ENCODE peak calls at places on chromosome 13, in four cellular contexts. K is kidney, T is H1, N is cardiac muscle cell. U is an unnamed sample. For H3K4me1, the result is how much of the 10 kb centered on the place peaks cover.

GRCh38 chr13:102903659-102904407 is 58.0 kb downstream of the ERCC5 start:
- DNase-seq in K (no peak), T (no peak), N (peak), U (no peak)

GRCh38 chr13:50326746-50327145 is 311.5 kb downstream of the KCNRG start:
- DNase-seq in K (no peak), N (no peak), T (no peak), U (no peak)

GRCh38 chr13:75226092-75226491 is 255.9 kb downstream of the TBC1D4 start:
- DNase-seq in N (no peak), T (peak), K (peak), U (no peak)

GRCh38 chr13:31201341-31202024 is 1.7 kb downstream of the B3GLCT start:
- DNase-seq in T (no peak), K (no peak), N (no peak), U (no peak)

GRCh38 chr13:38542601-38543000 is 144.3 kb upstream of the FREM2 start:
- DNase-seq in T (no peak), N (no peak), K (no peak), U (no peak)

GRCh38 chr13:105442941-105443340 is 1092.5 kb downstream of the EFNB2 start:
- DNase-seq in T (no peak), N (no peak), K (no peak), U (no peak)

GRCh38 chr13:50261502-50261901 is 246.3 kb downstream of the KCNRG start:
- DNase-seq in T (no peak), K (no peak), N (no peak), U (no peak)

GRCh38 chr13:50403311-50403710 is 388.1 kb downstream of the KCNRG start:
- DNase-seq in K (no peak), T (no peak), N (no peak), U (no peak)

GRCh38 chr13:76289558-76289957 is 596.6 kb downstream of the KCTD12 start:
- DNase-seq in T (no peak), K (no peak), N (no peak), U (no peak)

GRCh38 chr13:75481176-75482069 is 546 bp downstream of the TBC1D4 start:
- DNase-seq in K (peak), N (peak), T (peak), U (peak)

GRCh38 chr13:109666656-109667448 is 119.5 kb downstream of the IRS2 start:
- DNase-seq in K (no peak), T (no peak), N (no peak), U (no peak)

GRCh38 chr13:45989607-45990006 is 62.9 kb downstream of the ZC3H13 start:
- DNase-seq in K (no peak), N (no peak), T (no peak), U (no peak)

GRCh38 chr13:113034451-113035208 is 65.6 kb downstream of the MCF2L start:
- DNase-seq in N (peak), K (peak), T (peak), U (no peak)

GRCh38 chr13:31522431-31522830 is 216.9 kb upstream of the RXFP2 start:
- DNase-seq in N (no peak), T (no peak), K (no peak), U (no peak)

GRCh38 chr13:101307181-101307701 is 109.1 kb downstream of the NALCN start:
- DNase-seq in T (no peak), K (no peak), N (no peak), U (no peak)

GRCh38 chr13:29959621-29960020 is 109.2 kb upstream of the UBL3 start:
- DNase-seq in N (no peak), T (no peak), K (no peak), U (no peak)

GRCh38 chr13:44128522-44128921 is 245.1 kb upstream of the SERP2 start:
- DNase-seq in K (no peak), T (no peak), N (no peak), U (no peak)

GRCh38 chr13:43405457-43405856 is 381.3 kb downstream of the ENOX1 start:
- DNase-seq in T (no peak), K (no peak), N (no peak), U (no peak)

GRCh38 chr13:29589234-29589633 is 6.3 kb downstream of the SLC7A1 start:
- DNase-seq in T (no peak), K (no peak), N (no peak), U (no peak)

GRCh38 chr13:87677334-87678234 is 6.4 kb downstream of the SLITRK5 start:
- DNase-seq in K (peak), N (peak), T (peak), U (peak)

GRCh38 chr13:43331676-43332075 is 308.3 kb downstream of the DNAJC15 start:
- DNase-seq in K (no peak), N (no peak), T (no peak), U (no peak)

GRCh38 chr13:70816853-70817252 is 708.6 kb upstream of the KLHL1 start:
- DNase-seq in N (no peak), T (no peak), K (no peak), U (no peak)

GRCh38 chr13:111962431-111962891 is 104.5 kb upstream of the SOX1 start:
- DNase-seq in T (no peak), K (no peak), N (no peak), U (no peak)

GRCh38 chr13:38395505-38395803 is 45.8 kb downstream of the UFM1 start:
- DNase-seq in T (no peak), K (no peak), N (no peak), U (no peak)

GRCh38 chr13:33870046-33870668 is 52.2 kb downstream of the RFC3 start:
- DNase-seq in N (no peak), T (no peak), K (no peak), U (no peak)

GRCh38 chr13:71712988-71713653 is 153.9 kb downstream of the DACH1 start:
- DNase-seq in N (peak), T (no peak), K (no peak), U (no peak)

GRCh38 chr13:59468396-59468795 is 695.3 kb downstream of the DIAPH3 start:
- DNase-seq in K (no peak), N (peak), T (no peak), U (no peak)

GRCh38 chr13:20360041-20360491 is 127.9 kb upstream of the GJB6 start:
- DNase-seq in T (no peak), K (no peak), N (no peak), U (no peak)

GRCh38 chr13:39415403-39415802 is 187.6 kb downstream of the LHFPL6 start:
- DNase-seq in T (no peak), N (peak), K (no peak), U (no peak)

DNA sequence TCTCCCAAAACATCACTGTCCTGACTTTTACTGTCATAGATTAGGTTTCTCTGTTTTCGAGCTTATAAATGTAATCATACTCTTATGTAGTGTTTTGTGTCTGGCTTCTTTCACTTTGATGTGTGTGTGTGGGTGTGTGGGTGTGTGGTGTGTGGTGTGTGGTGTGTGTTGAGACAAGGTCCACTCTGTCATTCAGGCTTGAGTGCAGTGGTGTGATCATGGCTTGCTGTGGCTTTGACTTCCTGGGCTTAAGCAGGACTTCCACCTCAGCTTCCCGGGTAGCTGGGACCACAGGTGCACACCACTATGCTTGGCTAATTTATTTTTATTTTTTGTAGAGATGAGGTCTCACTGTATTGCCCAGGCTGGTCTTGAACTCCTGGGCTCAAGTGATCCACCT is 59.6 kb downstream of the PDS5B start:
- DNase-seq in T (no peak), N (no peak), K (no peak), U (no peak)
- H3K4me1 ChIP-seq in T (under half), N (under half), K (under half), U (under half)

GRCh38 chr13:84985860-84986259 is 813.4 kb downstream of the SLITRK6 start:
- DNase-seq in K (no peak), T (no peak), N (no peak), U (no peak)
- TF ChIP-seq CTCF in K (no peak), T (no peak), N (no peak), U (no peak)

GRCh38 chr13:99367663-99368448 is 60.7 kb upstream of the GPR183 start:
- DNase-seq in N (no peak), T (peak), K (peak), U (no peak)
- H3K27ac ChIP-seq in N (peak), T (no peak), K (no peak), U (peak)

GRCh38 chr13:35333157-35333556 is 143.3 kb downstream of the MAB21L1 start:
- DNase-seq in T (no peak), K (no peak), N (no peak), U (no peak)
- H3K4me1 ChIP-seq in T (under half), K (under half), N (under half), U (under half)

DNA sequence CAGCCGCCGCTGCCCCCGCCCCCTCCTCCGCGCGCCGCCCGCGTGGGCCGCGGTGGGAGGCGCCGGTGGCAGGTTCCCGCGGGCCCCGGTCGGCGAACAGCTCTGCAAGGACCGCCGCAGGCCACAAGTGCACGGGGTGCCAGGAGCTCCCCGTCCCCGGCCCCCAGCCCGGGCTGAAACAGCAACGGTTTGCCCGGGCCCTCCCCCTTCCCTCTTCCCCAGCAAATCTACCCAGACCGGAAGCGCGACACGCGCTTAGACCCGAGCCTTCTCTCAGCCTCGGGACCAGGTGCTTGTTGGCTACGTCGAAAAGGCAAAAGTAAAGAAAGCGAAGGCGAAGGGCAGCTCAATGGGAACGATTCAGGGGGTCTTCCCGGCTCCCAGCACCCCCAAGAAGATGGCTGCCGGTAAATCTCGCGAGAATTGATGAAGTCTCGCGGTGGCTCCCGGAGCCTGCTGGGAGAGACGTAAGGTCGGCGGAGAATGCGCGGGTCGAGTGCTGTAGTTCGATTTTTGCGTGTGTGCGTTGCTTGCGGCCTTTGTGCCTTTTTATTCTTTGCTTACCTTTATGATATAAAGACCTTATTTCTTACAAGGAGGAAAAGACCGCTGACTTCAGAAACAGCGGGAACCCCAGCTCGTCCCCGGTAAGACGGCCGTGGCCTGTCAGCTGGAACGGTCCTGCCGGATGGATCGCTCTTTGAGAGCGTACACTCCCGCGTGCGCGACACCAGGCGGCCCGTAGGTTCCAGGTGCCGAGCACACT is at the start of gene RBM26:
- DNase-seq in T (peak), K (peak), N (peak), U (peak)
- TF ChIP-seq CTCF in T (no peak), K (no peak), N (peak), U (peak)

GRCh38 chr13:74074723-74075122 is 59.5 kb downstream of the KLF12 start:
- DNase-seq in T (no peak), N (no peak), K (no peak), U (no peak)
- H3K27ac ChIP-seq in T (no peak), N (no peak), K (no peak), U (no peak)

DNA sequence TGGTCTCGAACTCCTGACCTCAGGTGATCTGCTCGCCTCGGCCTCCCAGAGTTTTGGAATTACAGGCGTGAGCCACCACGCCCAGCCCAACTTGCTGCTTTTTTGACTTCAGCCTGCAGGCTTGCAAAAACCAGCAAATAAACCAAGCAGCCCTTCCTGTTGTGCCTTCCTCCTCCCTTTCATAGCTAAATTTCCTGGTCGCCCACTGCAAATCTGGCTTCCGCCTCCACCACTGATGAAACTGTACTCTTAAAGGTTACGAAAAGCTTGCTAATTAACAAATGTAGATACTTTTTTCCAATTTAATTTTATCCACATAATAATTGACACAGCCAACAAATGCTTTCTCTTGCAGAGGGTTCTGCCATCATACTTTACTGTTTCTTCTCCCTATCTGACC is 8.1 kb upstream of the RASL11A start:
- DNase-seq in K (no peak), N (no peak), T (no peak), U (no peak)
- H3K4me1 ChIP-seq in K (under half), N (under half), T (under half), U (half or more)

GRCh38 chr13:99459101-99459500 is 42.2 kb upstream of the TM9SF2 start:
- DNase-seq in K (no peak), T (no peak), N (no peak), U (no peak)
- TF ChIP-seq CTCF in K (no peak), T (peak), N (no peak), U (no peak)

U was measured in spleen.